ENCODE peak calls at places on chromosomes 6 and 20, in seven cellular contexts. C is neural crest cell, B is endothelial cell of umbilical vein, A is GM12865, F is GM13976, I is AG09319, X is lower lobe of right lung. S is an unnamed sample.

GRCh38 chr6:52575490-52575868 is 1.4 kb downstream of the TRAM2 start:
- DNase-seq in I (no peak), A (no peak), B (peak; percentile 48), F (no peak), X (no peak), C (no peak), S (no peak)

GRCh38 chr6:139882977-139883728 is 508.7 kb upstream of the CITED2 start:
- DNase-seq in B (peak; percentile 47), X (no peak), C (no peak), F (no peak), A (peak; percentile 14), I (no peak), S (no peak)

GRCh38 chr6:157667211-157668033 is 155.6 kb upstream of the SNX9 start:
- DNase-seq in C (peak; percentile 61), X (no peak), I (no peak), B (peak; percentile 73), A (peak; percentile 72), F (peak; percentile 74), S (peak; percentile 74)

GRCh38 chr6:155001482-155001881 is 6.4 kb downstream of the TIAM2 start:
- DNase-seq in C (no peak), I (no peak), X (no peak), B (no peak), A (no peak), F (no peak), S (no peak)

GRCh38 chr20:37968726-37969401 is 64.4 kb downstream of the TTI1 start:
- DNase-seq in B (no peak), C (no peak), X (no peak), I (no peak), F (no peak), A (no peak), S (no peak)

GRCh38 chr20:48683467-48684175 is 144.2 kb downstream of the PREX1 start:
- DNase-seq in A (no peak), C (no peak), B (peak; percentile 40), X (peak; percentile 20), I (no peak), F (no peak), S (no peak)

GRCh38 chr6:148509152-148509571 is 166.5 kb downstream of the SASH1 start:
- DNase-seq in F (no peak), B (no peak), X (no peak), I (no peak), A (no peak), C (no peak), S (no peak)

GRCh38 chr6:49645139-49645538 is 8.5 kb upstream of the RHAG start:
- DNase-seq in F (no peak), A (no peak), I (no peak), C (no peak), X (no peak), B (no peak), S (no peak)

GRCh38 chr20:63185215-63185796 is 30.6 kb downstream of the YTHDF1 start:
- DNase-seq in C (no peak), X (no peak), F (no peak), I (no peak), B (no peak), A (no peak), S (no peak)

GRCh38 chr6:14499804-14500203 is 382.2 kb downstream of the CD83 start:
- DNase-seq in C (no peak), I (peak; percentile 48), F (no peak), X (no peak), A (no peak), B (no peak), S (no peak)

GRCh38 chr6:150867117-150867516 is 1.6 kb downstream of the MTHFD1L start:
- DNase-seq in A (no peak), X (no peak), B (no peak), I (no peak), C (no peak), F (no peak), S (no peak)

GRCh38 chr6:159852877-159853276 is 37.9 kb upstream of the MAS1 start:
- DNase-seq in F (no peak), C (no peak), A (peak; percentile 18), B (no peak), I (no peak), X (no peak), S (no peak)

GRCh38 chr6:155694429-155694795 is 238.8 kb upstream of the NOX3 start:
- DNase-seq in X (no peak), B (no peak), C (no peak), A (no peak), F (no peak), I (no peak), S (no peak)

GRCh38 chr6:43278524-43279078 is 19.5 kb upstream of the SLC22A7 start:
- DNase-seq in I (no peak), A (no peak), B (no peak), F (no peak), X (no peak), C (no peak), S (no peak)

GRCh38 chr20:33654680-33655161 is 7.4 kb upstream of the C20orf144 start:
- DNase-seq in B (no peak), I (no peak), C (no peak), F (no peak), A (no peak), X (peak; percentile 40), S (no peak)

GRCh38 chr6:165987483-165988305 is 180.0 kb downstream of the TBXT start:
- DNase-seq in A (no peak), X (no peak), F (no peak), B (no peak), I (peak; percentile 49), C (peak; percentile 51), S (no peak)

GRCh38 chr20:47355489-47356219 is 845 bp downstream of the ZMYND8 start:
- DNase-seq in B (peak; percentile 58), X (peak; percentile 13), A (no peak), I (no peak), C (no peak), F (no peak), S (no peak)

GRCh38 chr6:82179415-82179814 is 68.1 kb downstream of the IBTK start:
- DNase-seq in A (no peak), C (no peak), I (no peak), B (no peak), F (no peak), X (no peak), S (no peak)

GRCh38 chr6:82176616-82177015 is 70.9 kb downstream of the IBTK start:
- DNase-seq in A (no peak), B (no peak), X (no peak), I (no peak), F (no peak), C (no peak), S (no peak)

GRCh38 chr6:82182756-82183155 is 64.8 kb downstream of the IBTK start:
- DNase-seq in F (no peak), C (no peak), B (no peak), X (no peak), A (peak; percentile 9), I (no peak), S (no peak)

GRCh38 chr6:82178759-82179112 is 68.8 kb downstream of the IBTK start:
- DNase-seq in I (no peak), B (no peak), F (no peak), C (no peak), A (no peak), X (no peak), S (no peak)

GRCh38 chr6:82178084-82178758 is 69.3 kb downstream of the IBTK start:
- DNase-seq in C (no peak), B (peak; percentile 56), F (no peak), I (peak; percentile 12), A (no peak), X (no peak), S (no peak)
- TF ChIP-seq CTCF in C (peak; percentile 75), B (peak; percentile 19), F (no peak), I (peak; percentile 62), A (peak; percentile 6), X (peak; percentile 12), S (peak; percentile 22)

GRCh38 chr6:44493593-44493992 is 106.1 kb downstream of the CDC5L start:
- DNase-seq in I (no peak), C (no peak), X (no peak), F (no peak), A (no peak), B (no peak), S (no peak)

GRCh38 chr6:44493132-44493531 is 105.6 kb downstream of the CDC5L start:
- DNase-seq in I (no peak), F (no peak), B (no peak), X (no peak), C (no peak), A (no peak), S (no peak)

GRCh38 chr6:44496705-44497369 is 109.3 kb downstream of the CDC5L start:
- DNase-seq in I (no peak), B (no peak), X (no peak), C (no peak), F (no peak), A (no peak), S (no peak)

GRCh38 chr6:44495036-44495901 is 107.8 kb downstream of the CDC5L start:
- DNase-seq in A (no peak), F (no peak), X (no peak), I (no peak), B (no peak), C (no peak), S (no peak)

GRCh38 chr6:44494011-44494501 is 106.5 kb downstream of the CDC5L start:
- DNase-seq in A (no peak), I (peak; percentile 20), C (no peak), F (no peak), B (peak; percentile 37), X (no peak), S (no peak)
- TF ChIP-seq CTCF in A (no peak), I (peak; percentile 33), C (no peak), F (no peak), B (no peak), X (no peak), S (no peak)

DNA sequence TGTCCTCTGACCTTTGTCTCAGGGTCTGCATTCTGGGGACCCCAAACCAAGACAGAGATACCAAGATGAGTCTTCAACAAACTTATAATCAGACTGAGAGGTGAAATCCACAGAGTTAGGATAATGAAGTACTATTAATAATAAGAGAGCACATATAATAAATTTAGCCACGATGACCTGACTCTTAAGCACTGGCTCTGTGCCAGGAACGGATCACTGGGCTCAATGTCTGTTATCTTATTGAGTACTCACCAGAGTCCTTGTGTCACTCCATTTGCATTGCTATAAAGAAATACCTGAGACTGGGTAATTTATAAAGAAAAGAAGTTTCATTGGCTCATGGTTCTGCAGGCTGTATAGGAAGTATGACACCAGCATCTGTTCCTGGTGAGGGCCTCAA is 18.9 kb upstream of the ITPR3 start:
- DNase-seq in X (no peak), F (no peak), A (no peak), I (no peak), B (no peak), C (no peak), S (no peak)
- TF ChIP-seq CTCF in X (no peak), F (no peak), A (no peak), I (no peak), B (no peak), C (no peak), S (no peak)

GRCh38 chr6:126945150-126945549 is 173.3 kb upstream of the RSPO3 start:
- DNase-seq in I (no peak), C (no peak), A (no peak), B (no peak), F (no peak), X (no peak), S (no peak)
- TF ChIP-seq CTCF in I (no peak), C (no peak), A (no peak), B (no peak), F (no peak), X (no peak), S (no peak)

S was measured in GM10248.